ENCODE peak calls at places on chromosomes 2 and 18, in ten cellular contexts. C, R, X, E, G, H, B, M, Z and S are unnamed samples.
A peak's percentile ranks its signal among the peaks of the same experiment; 100 is the strongest.

GRCh38 chr2:206083602-206084467 is 2.1 kb downstream of the INO80D start:
- DNase-seq in C (no peak), R (no peak), X (no peak), E (no peak), G (no peak), H (peak; percentile 15), B (no peak), M (no peak), Z (peak; percentile 1), S (peak; percentile 31)

GRCh38 chr2:142217804-142218203 is 87.0 kb upstream of the LRP1B start:
- DNase-seq in C (no peak), R (no peak), X (no peak), E (no peak), G (no peak), H (no peak), B (peak; percentile 20), M (no peak), Z (no peak), S (no peak)

GRCh38 chr2:239393401-239393940 is 7.3 kb downstream of the HDAC4 start:
- DNase-seq in C (peak; percentile 85), R (no peak), X (no peak), E (no peak), G (no peak), H (no peak), B (no peak), M (no peak), Z (no peak), S (no peak)

GRCh38 chr2:144505245-144505801 is 14.6 kb downstream of the ZEB2 start:
- DNase-seq in C (peak; percentile 43), R (no peak), X (no peak), E (no peak), G (no peak), H (no peak), B (no peak), M (no peak), Z (no peak), S (peak; percentile 35)

GRCh38 chr2:207792244-207792785 is 22.6 kb upstream of the FZD5 start:
- DNase-seq in C (no peak), R (no peak), X (no peak), E (no peak), G (no peak), H (no peak), B (peak; percentile 87), M (peak; percentile 92), Z (no peak), S (no peak)

GRCh38 chr2:236663267-236663666 is 93.6 kb downstream of the ACKR3 start:
- DNase-seq in C (peak; percentile 81), R (no peak), X (no peak), E (no peak), G (no peak), H (no peak), B (no peak), M (no peak), Z (no peak), S (no peak)

GRCh38 chr18:35019929-35020328 is 21.3 kb upstream of the MAPRE2 start:
- DNase-seq in C (no peak), R (no peak), X (no peak), E (no peak), G (no peak), H (no peak), B (peak; percentile 34), M (no peak), Z (no peak), S (no peak)

GRCh38 chr18:77177009-77177408 is 44.4 kb upstream of the MBP start:
- DNase-seq in C (no peak), R (no peak), X (no peak), E (no peak), G (no peak), H (no peak), B (peak; percentile 22), M (peak; percentile 12), Z (no peak), S (no peak)

GRCh38 chr2:109379507-109379906 is 234.3 kb downstream of the SEPTIN10 start:
- DNase-seq in C (no peak), R (no peak), X (no peak), E (peak; percentile 0), G (no peak), H (no peak), B (no peak), M (no peak), Z (no peak), S (no peak)

GRCh38 chr2:110904410-110905148 is 172.2 kb downstream of the ACOXL start:
- DNase-seq in C (no peak), R (no peak), X (no peak), E (no peak), G (no peak), H (no peak), B (no peak), M (no peak), Z (no peak), S (no peak)

GRCh38 chr2:28665041-28665704 is 86.5 kb upstream of the PPP1CB start:
- DNase-seq in C (peak; percentile 87), R (peak; percentile 49), X (no peak), E (no peak), G (no peak), H (no peak), B (no peak), M (no peak), Z (no peak), S (no peak)

GRCh38 chr2:27571197-27571596 is 11.6 kb upstream of the ZNF512 start:
- DNase-seq in C (no peak), R (no peak), X (no peak), E (no peak), G (no peak), H (no peak), B (no peak), M (no peak), Z (no peak), S (no peak)